ENCODE peak calls at places on chromosomes 1 and 21, in nine cellular contexts. L, U, Y, D, O, V, J, B and F are unnamed samples.

GRCh38 chr1:98919211-98919610 is 85.5 kb downstream of the PLPPR5 start:
- DNase-seq in L (no peak), U (no peak), Y (no peak), D (no peak), O (no peak), V (no peak), J (no peak), B (no peak), F (no peak)

GRCh38 chr21:34333150-34333739 is 30.6 kb upstream of the KCNE2 start:
- DNase-seq in L (no peak), U (no peak), Y (no peak), D (no peak), O (no peak), V (no peak), J (no peak), B (no peak), F (no peak)

GRCh38 chr1:118986291-118986838 is 1.8 kb downstream of the TBX15 start:
- DNase-seq in L (no peak), U (no peak), Y (no peak), D (no peak), O (no peak), V (no peak), J (peak; percentile 8), B (no peak), F (no peak)

GRCh38 chr1:7478797-7479499 is 292.1 kb upstream of the VAMP3 start:
- DNase-seq in L (no peak), U (peak; percentile 22), Y (no peak), D (peak; percentile 85), O (no peak), V (no peak), J (peak; percentile 64), B (no peak), F (no peak)

GRCh38 chr1:28395181-28395580 is 25.6 kb downstream of the PHACTR4 start:
- DNase-seq in L (no peak), U (peak; percentile 33), Y (no peak), D (peak; percentile 51), O (no peak), V (no peak), J (no peak), B (no peak), F (no peak)

GRCh38 chr1:170619167-170620030 is 44.5 kb upstream of the PRRX1 start:
- DNase-seq in L (no peak), U (peak; percentile 74), Y (no peak), D (no peak), O (no peak), V (no peak), J (no peak), B (no peak), F (no peak)

GRCh38 chr1:59057211-59057694 is 239.6 kb upstream of the FGGY start:
- DNase-seq in L (no peak), U (peak; percentile 87), Y (no peak), D (peak; percentile 99), O (no peak), V (no peak), J (no peak), B (peak; percentile 92), F (peak; percentile 97)

GRCh38 chr1:46218443-46218842 is 15.3 kb downstream of the LURAP1 start:
- DNase-seq in L (no peak), U (peak; percentile 97), Y (no peak), D (no peak), O (no peak), V (no peak), J (no peak), B (no peak), F (no peak)

GRCh38 chr1:212981025-212981495 is 30.7 kb downstream of the VASH2 start:
- DNase-seq in L (no peak), U (peak; percentile 20), Y (no peak), D (peak; percentile 22), O (no peak), V (no peak), J (no peak), B (no peak), F (no peak)

GRCh38 chr1:29519733-29520132 is 283.4 kb downstream of the PTPRU start:
- DNase-seq in L (no peak), U (no peak), Y (no peak), D (no peak), O (peak; percentile 6), V (no peak), J (no peak), B (no peak), F (no peak)

GRCh38 chr1:8643542-8644536 is 173.6 kb downstream of the RERE start:
- DNase-seq in L (no peak), U (no peak), Y (no peak), D (no peak), O (no peak), V (no peak), J (peak; percentile 47), B (no peak), F (no peak)
- TF ChIP-seq CTCF in L (no peak), U (no peak), Y (no peak), D (no peak), O (no peak), V (no peak), J (no peak), B (no peak), F (no peak)

DNA sequence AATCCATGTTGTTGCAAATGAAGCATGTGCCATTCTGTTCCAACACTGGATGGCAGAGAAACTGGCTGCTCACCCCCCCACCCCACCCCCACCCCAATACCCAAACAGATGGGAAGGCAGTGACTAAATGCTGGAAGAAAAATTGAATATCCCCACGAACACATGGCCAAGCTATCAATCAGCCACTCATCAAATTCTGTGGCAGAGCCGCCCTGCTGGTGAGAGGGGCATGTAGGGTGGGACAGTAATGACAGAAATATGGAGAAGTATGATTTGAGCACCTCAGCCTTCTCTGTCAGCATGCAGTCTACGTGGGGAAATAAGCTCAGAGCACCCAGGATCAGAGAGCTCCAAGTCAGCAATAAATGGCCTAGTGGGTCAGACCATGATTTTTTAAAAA is 34.1 kb downstream of the OPTC start:
- DNase-seq in L (no peak), U (no peak), Y (no peak), D (no peak), O (no peak), V (no peak), J (no peak), B (no peak), F (no peak)
- TF ChIP-seq CTCF in L (no peak), U (no peak), Y (no peak), D (no peak), O (no peak), V (no peak), J (no peak), B (no peak), F (no peak)

DNA sequence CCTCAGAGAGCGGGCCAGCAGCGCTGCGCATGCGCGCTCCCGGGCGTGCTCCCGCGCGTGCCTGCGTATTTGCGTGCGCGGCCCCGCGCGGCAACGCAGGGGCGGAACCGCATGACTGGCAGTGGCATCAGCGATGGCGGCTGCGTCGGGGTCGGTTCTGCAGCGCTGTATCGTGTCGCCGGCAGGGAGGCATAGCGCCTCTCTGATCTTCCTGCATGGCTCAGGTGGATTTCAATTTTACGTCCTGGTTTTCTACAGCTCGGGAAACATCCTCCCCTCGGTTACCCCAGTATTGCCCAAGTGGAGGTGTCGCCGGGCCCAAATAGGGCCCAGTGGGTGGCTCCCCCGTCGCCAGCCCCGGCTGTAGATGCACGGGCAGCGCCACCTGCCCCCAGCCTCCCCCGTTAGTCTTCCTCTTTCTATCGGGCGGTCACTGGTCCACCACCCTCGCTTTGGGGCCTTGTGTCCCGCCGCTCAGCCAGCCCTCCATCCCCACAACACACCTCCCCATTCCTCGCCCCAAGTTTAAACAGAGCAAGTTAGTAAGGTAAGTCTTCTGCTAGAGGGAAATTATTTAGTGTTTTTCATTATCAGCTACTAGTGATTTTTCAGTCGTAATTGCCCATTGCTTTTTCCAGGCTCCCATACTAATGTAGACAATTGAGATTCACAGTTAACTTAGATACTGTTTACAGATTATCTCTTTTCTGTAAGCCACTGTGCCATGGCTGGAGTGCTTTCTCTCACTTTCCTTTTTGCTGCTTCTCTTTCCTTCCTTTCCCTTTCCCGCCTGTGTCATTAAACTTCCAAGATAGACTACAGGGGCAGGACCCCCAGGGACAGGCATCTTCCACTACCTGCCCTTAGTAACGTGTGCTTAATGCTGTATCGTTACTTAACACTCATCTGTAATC is at the start of gene LYPLAL1:
- DNase-seq in L (peak; percentile 42), U (peak; percentile 73), Y (peak; percentile 83), D (peak; percentile 94), O (peak; percentile 84), V (peak; percentile 87), J (peak; percentile 89), B (peak; percentile 86), F (peak; percentile 72)
- TF ChIP-seq CTCF in L (no peak), U (no peak), Y (no peak), D (no peak), O (peak; percentile 21), V (no peak), J (no peak), B (no peak), F (no peak)

GRCh38 chr1:150997126-150997872 is 9.4 kb downstream of the MINDY1 start:
- DNase-seq in L (no peak), U (no peak), Y (no peak), D (no peak), O (no peak), V (no peak), J (no peak), B (no peak), F (no peak)
- TF ChIP-seq CTCF in L (no peak), U (no peak), Y (no peak), D (no peak), O (no peak), V (no peak), J (no peak), B (no peak), F (no peak)

GRCh38 chr1:156119503-156120209 is 5.1 kb downstream of the LMNA start:
- DNase-seq in L (no peak), U (peak; percentile 64), Y (no peak), D (peak; percentile 61), O (no peak), V (no peak), J (no peak), B (peak; percentile 63), F (no peak)
- TF ChIP-seq CTCF in L (no peak), U (no peak), Y (no peak), D (no peak), O (no peak), V (no peak), J (no peak), B (no peak), F (no peak)